ENCODE peak calls at places on chromosomes 16 and 17, in nine cellular contexts. S is lower lobe of right lung, C is cardiac fibroblast, G is foreskin fibroblast, L is psoas muscle, U is choroid plexus epithelial cell, O is fibroblast of lung, V is neural crest cell, Z is Panc1. H is an unnamed sample.

GRCh38 chr17:39461911-39462641 is 790 bp downstream of the CDK12 start:
- DNase-seq in S (no peak), C (no peak), G (peak), L (peak), U (peak), O (peak), V (peak), Z (no peak), H (peak)

GRCh38 chr16:1654505-1655268 is 23.4 kb upstream of the JPT2 start:
- DNase-seq in S (no peak), C (no peak), G (no peak), L (no peak), U (no peak), O (no peak), V (no peak), Z (no peak), H (no peak)

GRCh38 chr16:57535680-57536305 is 578 bp downstream of the CCDC102A start:
- DNase-seq in S (peak), C (peak), G (peak), L (peak), U (peak), O (peak), V (peak), Z (peak), H (no peak)

GRCh38 chr17:62707425-62707739 is 79.9 kb downstream of the MRC2 start:
- DNase-seq in S (no peak), C (no peak), G (no peak), L (no peak), U (no peak), O (no peak), V (no peak), Z (no peak), H (no peak)

GRCh38 chr17:75147878-75148546 is 6.3 kb downstream of the JPT1 start:
- DNase-seq in S (no peak), C (no peak), G (no peak), L (no peak), U (no peak), O (no peak), V (no peak), Z (no peak), H (peak)

GRCh38 chr16:88505405-88506082 is 52.5 kb downstream of the ZFPM1 start:
- DNase-seq in S (peak), C (peak), G (no peak), L (peak), U (peak), O (no peak), V (no peak), Z (no peak), H (no peak)

GRCh38 chr17:65301184-65301583 is 164.0 kb downstream of the RGS9 start:
- DNase-seq in S (no peak), C (no peak), G (no peak), L (no peak), U (no peak), O (peak), V (no peak), Z (no peak), H (no peak)

GRCh38 chr17:44198721-44199552 is 747 bp downstream of the ATXN7L3 start:
- DNase-seq in S (peak), C (peak), G (peak), L (peak), U (peak), O (peak), V (peak), Z (no peak), H (peak)

GRCh38 chr16:73026754-73027654 is 20.9 kb downstream of the ZFHX3 start:
- DNase-seq in S (no peak), C (no peak), G (no peak), L (no peak), U (no peak), O (no peak), V (no peak), Z (no peak), H (no peak)

GRCh38 chr16:3285131-3285530 is 1.8 kb downstream of the ZNF263 start:
- DNase-seq in S (no peak), C (no peak), G (no peak), L (no peak), U (no peak), O (no peak), V (no peak), Z (no peak), H (no peak)

GRCh38 chr17:1275962-1276736 is 3.3 kb upstream of the TRARG1 start:
- DNase-seq in S (peak), C (peak), G (peak), L (peak), U (peak), O (no peak), V (peak), Z (no peak), H (no peak)

GRCh38 chr17:41724476-41725030 is 9.9 kb downstream of the HAP1 start:
- DNase-seq in S (no peak), C (no peak), G (no peak), L (no peak), U (no peak), O (no peak), V (no peak), Z (no peak), H (no peak)

GRCh38 chr17:16255481-16255901 is 38.5 kb downstream of the PIGL start:
- DNase-seq in S (peak), C (peak), G (peak), L (peak), U (peak), O (peak), V (no peak), Z (no peak), H (no peak)

GRCh38 chr16:55948230-55948629 is 73.1 kb upstream of the CES5A start:
- DNase-seq in S (no peak), C (no peak), G (no peak), L (no peak), U (no peak), O (no peak), V (no peak), Z (no peak), H (no peak)

GRCh38 chr16:84228321-84228838 is 11.4 kb downstream of the KCNG4 start:
- DNase-seq in S (peak), C (peak), G (peak), L (peak), U (peak), O (peak), V (no peak), Z (peak), H (no peak)

GRCh38 chr17:57732062-57732461 is 13.0 kb downstream of the CCDC182 start:
- DNase-seq in S (no peak), C (no peak), G (no peak), L (no peak), U (no peak), O (no peak), V (no peak), Z (no peak), H (no peak)

GRCh38 chr17:47707056-47707791 is 13.3 kb downstream of the TBKBP1 start:
- DNase-seq in S (peak), C (no peak), G (peak), L (no peak), U (no peak), O (no peak), V (no peak), Z (no peak), H (no peak)

GRCh38 chr17:31535581-31535981 is 144.1 kb downstream of the RAB11FIP4 start:
- DNase-seq in S (no peak), C (no peak), G (no peak), L (no peak), U (no peak), O (no peak), V (no peak), Z (no peak), H (no peak)

GRCh38 chr17:76268015-76268749 is 3.0 kb downstream of the UBALD2 start:
- DNase-seq in S (peak), C (peak), G (peak), L (peak), U (peak), O (peak), V (no peak), Z (no peak), H (no peak)

GRCh38 chr16:87822571-87822970 is 46.7 kb downstream of the SLC7A5 start:
- DNase-seq in S (no peak), C (no peak), G (no peak), L (no peak), U (no peak), O (no peak), V (no peak), Z (no peak), H (no peak)

GRCh38 chr17:82859431-82860403 is 19.9 kb upstream of the ZNF750 start:
- DNase-seq in S (peak), C (peak), G (peak), L (peak), U (peak), O (peak), V (peak), Z (no peak), H (no peak)

GRCh38 chr16:46638947-46639925 is 18.1 kb upstream of the SHCBP1 start:
- DNase-seq in S (no peak), C (no peak), G (peak), L (no peak), U (peak), O (peak), V (no peak), Z (no peak), H (no peak)

GRCh38 chr17:66578781-66579489 is 256.0 kb upstream of the CACNG5 start:
- DNase-seq in S (no peak), C (no peak), G (peak), L (no peak), U (peak), O (no peak), V (no peak), Z (no peak), H (no peak)

GRCh38 chr17:5919104-5919503 is 151.1 kb upstream of the WSCD1 start:
- DNase-seq in S (no peak), C (no peak), G (no peak), L (no peak), U (no peak), O (no peak), V (no peak), Z (no peak), H (peak)

GRCh38 chr17:9022553-9023388 is 1.5 kb downstream of the NTN1 start:
- DNase-seq in S (no peak), C (peak), G (peak), L (peak), U (peak), O (peak), V (no peak), Z (no peak), H (no peak)

DNA sequence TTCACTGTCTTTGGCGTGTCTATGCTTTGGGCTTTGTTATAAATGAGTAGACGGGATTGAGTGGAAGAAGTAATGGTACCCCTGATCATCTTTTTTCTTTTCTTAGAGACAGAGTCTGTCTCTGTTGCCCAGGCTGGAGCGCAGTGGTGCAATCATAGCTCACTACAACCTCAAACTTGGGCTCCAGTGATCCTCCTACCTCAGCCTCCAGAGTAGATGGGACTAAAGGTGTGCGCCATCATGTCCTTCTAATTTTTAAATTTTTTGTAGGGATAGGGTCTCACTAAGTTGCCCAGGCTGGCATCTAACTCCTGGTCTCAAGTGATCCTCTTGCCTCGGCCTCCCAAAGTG is 14.9 kb upstream of the GPRC5B start:
- DNase-seq in S (no peak), C (no peak), G (no peak), L (no peak), U (no peak), O (no peak), V (no peak), Z (no peak), H (no peak)
- TF ChIP-seq CTCF in S (no peak), C (no peak), G (no peak), L (no peak), U (no peak), O (no peak), V (no peak), Z (peak), H (peak)

GRCh38 chr17:19785854-19786253 is 37.8 kb upstream of the ALDH3A1 start:
- DNase-seq in S (no peak), C (no peak), G (no peak), L (no peak), U (peak), O (peak), V (no peak), Z (no peak), H (no peak)
- TF ChIP-seq CTCF in S (no peak), C (no peak), G (peak), L (no peak), U (peak), O (peak), V (no peak), Z (no peak), H (peak)

DNA sequence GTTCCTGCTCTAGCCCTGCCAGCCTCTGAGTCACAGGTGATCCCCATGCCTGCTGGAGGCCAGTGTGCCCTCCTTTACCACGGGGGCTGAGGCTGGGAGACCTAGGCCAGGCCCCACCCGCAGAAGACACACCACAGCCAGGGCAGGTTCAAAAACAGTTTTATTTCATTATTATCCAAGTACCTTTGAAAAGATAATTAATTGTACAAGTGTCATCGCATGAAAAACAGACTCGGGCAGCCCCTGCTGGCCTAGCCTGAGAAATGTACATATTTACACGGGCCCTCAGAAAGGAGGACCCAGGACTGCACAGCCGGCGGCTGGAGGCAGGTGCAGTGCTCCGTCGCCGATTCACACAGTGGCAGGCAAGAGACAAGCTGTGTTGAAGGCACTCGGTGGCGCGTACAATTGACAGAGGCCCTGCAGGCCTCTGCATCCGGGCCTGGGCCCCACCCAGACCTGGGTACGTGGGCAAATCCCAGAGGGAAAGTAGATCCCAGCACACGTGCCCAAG is 4.4 kb downstream of the PDIA2 start:
- DNase-seq in S (no peak), C (no peak), G (peak), L (no peak), U (no peak), O (no peak), V (no peak), Z (no peak), H (no peak)
- TF ChIP-seq CTCF in S (no peak), C (no peak), G (no peak), L (no peak), U (peak), O (no peak), V (no peak), Z (no peak), H (no peak)

DNA sequence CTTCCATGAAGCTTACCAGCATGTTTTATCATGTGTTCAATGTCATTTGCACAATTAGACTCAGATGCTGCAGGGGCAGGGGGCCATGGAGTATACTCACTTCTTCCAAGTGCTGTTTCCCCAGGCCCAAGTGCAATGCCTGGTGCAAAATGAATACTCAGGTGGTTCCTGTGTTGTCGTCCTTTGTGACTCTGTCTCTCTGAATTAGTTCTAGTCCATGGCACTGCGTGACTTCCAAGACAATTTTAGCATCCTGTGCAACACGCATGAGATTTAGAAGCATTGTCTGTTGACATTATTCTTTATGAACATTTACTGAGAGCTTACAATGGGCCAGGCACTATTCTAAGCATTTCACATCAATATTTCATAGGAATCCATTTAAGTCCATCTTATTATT is 769.7 kb upstream of the RBFOX1 start:
- DNase-seq in S (no peak), C (no peak), G (no peak), L (no peak), U (no peak), O (no peak), V (no peak), Z (no peak), H (no peak)
- TF ChIP-seq CTCF in S (no peak), C (no peak), G (no peak), L (no peak), U (no peak), O (no peak), V (no peak), Z (no peak), H (no peak)

GRCh38 chr16:67169642-67170167 is 633 bp upstream of the NOL3 start:
- DNase-seq in S (no peak), C (no peak), G (peak), L (no peak), U (peak), O (peak), V (peak), Z (no peak), H (no peak)
- TF ChIP-seq CTCF in S (peak), C (peak), G (peak), L (peak), U (peak), O (peak), V (peak), Z (peak), H (peak)

H was measured in chondrocyte.